ENCODE peak calls at places on chromosomes 2 and 18, in seven cellular contexts. I, S, V, G, Q, L and C are unnamed samples. For H3K4me1, the result is how much of the 10 kb centered on the place peaks cover.

GRCh38 chr2:105744909-105745853 is at the start of gene NCK2:
- DNase-seq in L (no peak), G (peak), I (peak), V (peak), Q (no peak), S (no peak), C (peak)

GRCh38 chr2:193584522-193584938 is 1389.8 kb upstream of the TMEFF2 start:
- DNase-seq in V (no peak), S (peak), G (peak), Q (no peak), I (no peak), L (peak), C (peak)

GRCh38 chr2:142131016-142131714 is at the start of gene LRP1B:
- DNase-seq in V (no peak), L (no peak), I (no peak), S (peak), Q (peak), G (peak), C (peak)

GRCh38 chr2:151097118-151097517 is 164.5 kb downstream of the RBM43 start:
- DNase-seq in Q (no peak), V (no peak), S (no peak), I (no peak), G (no peak), L (no peak), C (no peak)

GRCh38 chr2:106886916-106887758 is 1.2 kb upstream of the ST6GAL2 start:
- DNase-seq in V (no peak), I (peak), S (no peak), L (no peak), G (peak), Q (peak), C (no peak)

GRCh38 chr18:62790836-62791772 is 75.8 kb downstream of the PHLPP1 start:
- DNase-seq in S (no peak), L (no peak), I (no peak), V (no peak), Q (no peak), G (no peak), C (no peak)

GRCh38 chr18:46148810-46149209 is 44.6 kb downstream of the HAUS1 start:
- DNase-seq in S (peak), L (no peak), V (peak), I (peak), Q (peak), G (peak), C (peak)

GRCh38 chr2:97806738-97807618 is 93.6 kb downstream of the ZAP70 start:
- DNase-seq in Q (peak), L (peak), V (peak), G (peak), S (peak), I (peak), C (peak)

GRCh38 chr18:49725809-49726514 is 87.4 kb downstream of the ACAA2 start:
- DNase-seq in Q (peak), V (peak), S (peak), L (peak), I (peak), G (peak), C (peak)

GRCh38 chr2:154836622-154837021 is 138.1 kb downstream of the KCNJ3 start:
- DNase-seq in V (no peak), Q (no peak), G (no peak), L (no peak), I (no peak), S (peak), C (no peak)

GRCh38 chr18:48106498-48106897 is 176.0 kb upstream of the SMAD2 start:
- DNase-seq in V (no peak), L (no peak), I (no peak), S (no peak), G (no peak), Q (no peak), C (no peak)

GRCh38 chr2:102502576-102502975 is 29.6 kb downstream of the SLC9A4 start:
- DNase-seq in V (no peak), Q (no peak), L (no peak), I (no peak), G (no peak), S (no peak), C (no peak)

GRCh38 chr18:59086522-59086921 is 53.2 kb upstream of the SEC11C start:
- DNase-seq in G (no peak), I (no peak), V (no peak), L (no peak), Q (no peak), S (no peak), C (no peak)
- TF ChIP-seq MAX in G (no peak), I (no peak), V (no peak), L (no peak), Q (no peak), S (no peak), C (no peak)

GRCh38 chr2:10935366-10935918 is 23.7 kb downstream of the KCNF1 start:
- DNase-seq in S (no peak), Q (no peak), L (no peak), I (peak), V (no peak), G (no peak), C (no peak)

GRCh38 chr2:10934979-10935350 is 23.2 kb downstream of the KCNF1 start:
- DNase-seq in V (no peak), G (peak), S (no peak), Q (no peak), L (no peak), I (no peak), C (no peak)

GRCh38 chr2:10932345-10933151 is 20.8 kb downstream of the KCNF1 start:
- DNase-seq in V (no peak), G (peak), I (no peak), L (no peak), Q (no peak), S (no peak), C (peak)

GRCh38 chr2:10934308-10934978 is 22.7 kb downstream of the KCNF1 start:
- DNase-seq in L (no peak), Q (no peak), G (peak), V (no peak), S (peak), I (no peak), C (no peak)

DNA sequence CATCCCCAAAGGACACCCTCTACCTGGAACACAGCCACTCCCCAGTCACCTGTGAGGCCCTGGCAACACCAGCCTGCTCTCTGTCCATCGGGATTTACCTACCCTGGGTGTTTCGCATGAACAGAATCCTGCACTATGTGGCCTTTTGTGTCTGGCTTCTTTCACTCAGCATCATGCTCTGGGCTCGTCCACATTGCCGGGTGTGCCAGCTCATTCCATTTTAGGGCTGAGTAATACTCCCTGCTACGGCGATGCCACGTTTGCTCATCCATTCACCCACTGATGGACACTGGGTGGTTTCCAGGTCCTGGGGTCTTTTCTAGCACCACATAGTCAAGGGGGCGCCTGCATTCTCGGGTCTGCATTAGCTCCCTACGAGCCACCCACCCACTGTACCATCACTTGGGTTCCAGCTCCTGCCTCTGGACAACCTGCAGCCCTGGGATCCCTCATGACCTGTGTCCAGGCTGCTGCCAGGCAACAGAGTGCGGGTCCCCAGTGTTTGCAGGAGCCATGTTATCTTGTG is 22.0 kb downstream of the KCNF1 start:
- DNase-seq in I (no peak), V (no peak), G (no peak), L (no peak), S (no peak), Q (no peak), C (no peak)
- H3K4me1 ChIP-seq in I (half or more), V (under half), G (under half), L (half or more), S (under half), Q (under half), C (under half)

DNA sequence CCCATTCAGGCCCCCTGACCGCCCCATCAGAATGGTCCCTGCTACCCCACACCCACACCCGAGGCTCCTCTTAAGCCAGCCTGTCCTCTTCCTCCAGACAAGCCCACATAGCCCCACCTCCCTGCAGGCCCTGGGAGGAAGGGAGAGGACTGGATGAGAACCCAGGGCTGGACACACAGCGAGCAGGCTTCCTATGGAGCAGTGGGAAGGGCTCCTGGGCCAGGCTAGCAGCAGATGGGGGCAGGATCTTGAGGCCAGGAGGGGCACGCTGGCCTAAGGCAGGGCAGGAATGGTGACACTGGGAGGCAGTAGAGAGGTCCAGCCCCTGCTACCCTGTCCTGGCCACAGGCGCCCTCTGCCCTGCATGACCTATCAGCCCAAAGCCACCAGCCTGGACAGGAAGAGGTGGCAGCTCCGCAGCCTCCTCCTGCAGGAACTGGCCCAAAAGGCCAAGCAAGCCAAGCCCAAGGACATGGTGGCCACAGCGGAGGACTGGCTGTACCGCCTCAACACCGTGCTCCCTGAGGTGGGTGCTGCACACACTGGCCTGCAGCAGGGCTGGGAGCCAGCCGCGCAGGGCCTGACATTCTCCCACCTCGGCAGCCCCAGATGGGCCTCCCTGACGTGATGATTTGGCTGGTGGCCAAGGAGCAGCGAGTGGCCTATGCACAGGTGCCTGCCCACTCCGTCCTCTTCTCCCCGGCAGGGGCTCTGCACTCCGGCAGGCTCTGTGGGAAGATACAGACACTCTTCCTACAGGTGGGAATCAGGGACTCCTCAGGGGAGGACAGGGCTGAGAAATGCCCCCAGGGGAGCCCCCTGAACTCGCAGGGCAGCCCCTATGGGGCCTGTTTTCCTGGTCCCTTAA is 43.3 kb downstream of the FER1L5 start:
- DNase-seq in I (no peak), V (peak), S (peak), G (peak), Q (no peak), L (no peak), C (peak)
- TF ChIP-seq MAX in I (no peak), V (no peak), S (peak), G (no peak), Q (no peak), L (no peak), C (no peak)

DNA sequence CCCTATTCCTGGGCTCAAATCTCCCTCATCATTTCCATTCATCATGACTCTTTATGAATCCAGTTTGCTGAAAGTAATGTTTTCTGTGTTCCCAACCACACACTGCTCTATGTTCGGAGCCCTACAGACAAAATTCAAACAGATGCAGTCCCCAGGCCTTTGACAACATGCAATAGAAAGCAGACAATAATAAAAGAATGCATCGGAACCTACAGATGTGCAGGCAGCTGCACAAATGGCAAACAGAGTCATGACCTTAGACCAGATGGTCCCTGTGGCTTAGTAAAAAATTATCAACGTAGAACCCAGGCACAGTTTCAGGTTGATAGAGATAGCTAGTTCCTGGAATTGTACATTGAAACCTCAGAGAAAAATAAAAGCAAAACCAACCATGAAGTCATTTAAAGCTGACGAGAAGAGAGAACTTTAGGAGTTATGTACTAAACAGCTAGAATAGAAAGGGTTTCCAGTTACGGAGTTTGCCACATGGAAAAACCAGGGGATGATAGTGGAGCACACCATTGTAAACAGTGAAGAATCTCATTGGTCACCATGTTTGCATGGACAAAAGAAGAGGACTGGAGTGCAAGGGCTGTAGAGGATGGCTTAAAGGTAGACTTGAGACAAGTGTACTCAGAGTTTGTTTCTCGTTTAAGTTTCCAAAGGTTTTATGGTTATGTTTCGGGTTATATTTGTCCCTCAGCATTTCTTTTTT is 23.2 kb upstream of the ACVR1 start:
- DNase-seq in I (no peak), L (no peak), V (peak), S (no peak), Q (no peak), G (no peak), C (no peak)
- H3K4me1 ChIP-seq in I (under half), L (under half), V (under half), S (under half), Q (under half), G (under half), C (under half)

GRCh38 chr2:75021672-75022071 is 63.2 kb downstream of the POLE4 start:
- DNase-seq in S (peak), V (no peak), L (no peak), Q (no peak), G (no peak), I (no peak), C (no peak)

GRCh38 chr2:75022516-75022915 is 64.1 kb downstream of the POLE4 start:
- DNase-seq in I (no peak), V (no peak), G (no peak), Q (no peak), S (no peak), L (no peak), C (no peak)

GRCh38 chr2:75020476-75020875 is 62.0 kb downstream of the POLE4 start:
- DNase-seq in S (no peak), L (no peak), G (no peak), V (no peak), Q (no peak), I (no peak), C (no peak)

DNA sequence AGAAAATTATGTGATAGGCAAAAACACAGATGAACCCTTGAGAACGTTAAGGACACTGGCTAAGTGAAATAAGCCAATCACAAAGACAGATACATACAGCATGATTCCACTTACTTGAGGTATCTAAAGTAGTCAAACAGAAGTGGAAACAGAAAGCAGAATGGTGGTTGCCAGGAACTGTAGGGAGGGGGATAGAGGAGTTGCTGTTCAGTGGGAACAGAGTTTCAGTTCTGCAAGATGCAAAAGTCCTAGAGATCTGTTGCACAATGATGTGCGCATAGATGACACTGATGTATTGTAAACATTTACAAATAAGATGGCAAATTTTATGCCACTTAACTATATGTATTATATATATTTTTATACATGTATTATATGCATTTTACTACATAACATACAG is 59.7 kb downstream of the POLE4 start:
- DNase-seq in V (no peak), G (no peak), I (no peak), S (no peak), L (no peak), Q (no peak), C (no peak)
- TF ChIP-seq MAX in V (no peak), G (no peak), I (no peak), S (no peak), L (no peak), Q (no peak), C (no peak)